ENCODE peak calls at places on chromosomes 16 and 17, in seven cellular contexts. N is SK-N-SH, Q is endothelial cell of umbilical vein, M is HepG2, Z is stomach, H is transverse colon, X is prostate gland. L is an unnamed sample.

GRCh38 chr16:56789360-56789759 is 59.4 kb downstream of the NUP93 start:
- DNase-seq in N (peak; percentile 42), Q (peak; percentile 55), M (peak; percentile 69), Z (peak; percentile 73), H (peak; percentile 31), X (peak; percentile 52), L (no peak)

GRCh38 chr17:79218825-79219200 is 144.2 kb downstream of the ENGASE start:
- DNase-seq in N (peak; percentile 45), Q (no peak), M (no peak), Z (no peak), H (no peak), X (no peak), L (no peak)

GRCh38 chr16:15879255-15879804 is 9.1 kb downstream of the CEP20 start:
- DNase-seq in N (no peak), Q (peak; percentile 38), M (peak; percentile 46), Z (no peak), H (no peak), X (no peak), L (no peak)

GRCh38 chr16:46859719-46860152 is 24.4 kb upstream of the GPT2 start:
- DNase-seq in N (no peak), Q (peak; percentile 73), M (peak; percentile 82), Z (peak; percentile 56), H (peak; percentile 59), X (no peak), L (no peak)

GRCh38 chr17:77957869-77958715 is at the start of gene TNRC6C:
- DNase-seq in N (peak; percentile 100), Q (peak; percentile 98), M (peak; percentile 98), Z (peak; percentile 100), H (peak; percentile 100), X (peak; percentile 100), L (peak; percentile 100)

GRCh38 chr16:88378401-88378800 is 4.4 kb upstream of the ZNF469 start:
- DNase-seq in N (no peak), Q (no peak), M (no peak), Z (no peak), H (no peak), X (no peak), L (no peak)

GRCh38 chr17:21041753-21042433 is 918 bp downstream of the USP22 start:
- DNase-seq in N (peak; percentile 90), Q (peak; percentile 60), M (peak; percentile 71), Z (peak; percentile 80), H (peak; percentile 87), X (peak; percentile 82), L (peak; percentile 96)

GRCh38 chr16:8565498-8565897 is 24.8 kb downstream of the TMEM114 start:
- DNase-seq in N (no peak), Q (no peak), M (no peak), Z (no peak), H (no peak), X (no peak), L (no peak)

GRCh38 chr16:79672524-79672923 is 72.0 kb upstream of the MAF start:
- DNase-seq in N (no peak), Q (no peak), M (no peak), Z (no peak), H (no peak), X (no peak), L (peak; percentile 68)

GRCh38 chr16:8673611-8674412 is 605 bp upstream of the ABAT start:
- DNase-seq in N (no peak), Q (no peak), M (no peak), Z (no peak), H (no peak), X (no peak), L (no peak)

GRCh38 chr17:28093999-28094716 is 51.7 kb downstream of the NLK start:
- DNase-seq in N (no peak), Q (no peak), M (no peak), Z (no peak), H (no peak), X (no peak), L (no peak)

GRCh38 chr17:72249441-72249840 is 128.6 kb downstream of the SOX9 start:
- DNase-seq in N (no peak), Q (no peak), M (no peak), Z (peak; percentile 29), H (peak; percentile 82), X (no peak), L (no peak)

DNA sequence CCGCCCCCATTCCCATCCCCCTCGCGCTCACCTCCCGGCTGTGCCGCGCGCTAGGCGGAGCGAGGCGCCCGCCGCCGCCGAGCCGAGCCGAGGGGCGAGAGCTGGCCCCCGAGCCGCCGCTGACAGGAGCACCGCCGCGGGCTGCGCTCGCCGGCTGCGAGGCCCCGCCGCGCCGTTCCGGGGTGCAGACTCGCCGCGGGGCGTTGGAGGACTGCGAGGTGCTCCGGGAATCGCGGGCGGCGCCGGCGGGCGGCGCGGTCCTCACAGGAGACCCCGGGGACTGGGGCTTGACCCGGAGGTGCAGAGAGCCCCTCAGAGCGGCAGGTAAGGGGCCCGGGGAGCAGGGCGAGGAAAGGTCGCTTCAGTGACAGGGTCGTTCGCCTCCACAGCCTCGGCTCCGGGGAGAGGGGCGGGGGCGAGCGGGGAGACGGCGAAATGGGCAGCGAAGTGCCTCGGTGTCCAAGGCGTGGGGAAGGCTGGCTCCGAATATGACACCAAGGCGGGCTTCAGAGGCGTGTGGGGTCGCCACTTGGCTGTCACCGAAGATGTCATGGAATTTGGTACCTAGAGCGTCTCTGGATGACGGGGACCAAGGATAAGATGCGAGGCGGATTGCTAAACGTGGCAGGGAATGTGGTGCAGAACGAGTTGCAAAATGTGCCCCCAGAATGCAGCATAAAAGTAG is 533 bp downstream of the TANC2 start:
- DNase-seq in N (no peak), Q (peak; percentile 32), M (no peak), Z (peak; percentile 64), H (peak; percentile 74), X (peak; percentile 19), L (no peak)
- TF ChIP-seq POLR2AphosphoS5 in N (no peak), Q (no peak), M (no peak), Z (no peak), H (no peak), X (no peak), L (no peak)

GRCh38 chr16:84196101-84196500 is 5.1 kb downstream of the ADAD2 start:
- DNase-seq in N (no peak), Q (no peak), M (no peak), Z (no peak), H (no peak), X (no peak), L (no peak)

GRCh38 chr16:84198401-84198800 is 7.4 kb downstream of the ADAD2 start:
- DNase-seq in N (no peak), Q (no peak), M (no peak), Z (no peak), H (no peak), X (no peak), L (no peak)

GRCh38 chr16:84195201-84196093 is 4.5 kb downstream of the ADAD2 start:
- DNase-seq in N (no peak), Q (no peak), M (no peak), Z (no peak), H (no peak), X (no peak), L (no peak)

GRCh38 chr16:84197487-84198128 is 6.7 kb downstream of the ADAD2 start:
- DNase-seq in N (no peak), Q (no peak), M (no peak), Z (no peak), H (no peak), X (no peak), L (no peak)

GRCh38 chr16:84196727-84197486 is 6.0 kb downstream of the ADAD2 start:
- DNase-seq in N (no peak), Q (no peak), M (no peak), Z (no peak), H (no peak), X (peak; percentile 69), L (no peak)
- H3K36me3 ChIP-seq in N (no peaks in the 10 kb centered on the region), Q (no peaks in the 10 kb centered on the region), M (no peaks in the 10 kb centered on the region), Z (no peaks in the 10 kb centered on the region), H (no peaks in the 10 kb centered on the region), X (no peaks in the 10 kb centered on the region), L (no peaks in the 10 kb centered on the region)

GRCh38 chr17:59607817-59608403 is 11.8 kb upstream of the CLTC start:
- DNase-seq in N (peak; percentile 36), Q (no peak), M (peak; percentile 30), Z (no peak), H (no peak), X (no peak), L (no peak)
- TF ChIP-seq CTCF in N (peak; percentile 50), Q (no peak), M (peak; percentile 54), Z (no peak), H (no peak), X (no peak), L (no peak)

GRCh38 chr17:47276444-47276843 is 22.8 kb downstream of the ITGB3 start:
- DNase-seq in N (no peak), Q (no peak), M (no peak), Z (no peak), H (no peak), X (no peak), L (no peak)

GRCh38 chr17:47273245-47273644 is 19.6 kb downstream of the ITGB3 start:
- DNase-seq in N (no peak), Q (no peak), M (no peak), Z (no peak), H (no peak), X (no peak), L (no peak)

GRCh38 chr17:47274319-47275069 is 20.9 kb downstream of the ITGB3 start:
- DNase-seq in N (no peak), Q (no peak), M (no peak), Z (no peak), H (no peak), X (no peak), L (no peak)

GRCh38 chr17:47276868-47277267 is 23.2 kb downstream of the ITGB3 start:
- DNase-seq in N (no peak), Q (peak; percentile 63), M (peak; percentile 56), Z (peak; percentile 64), H (peak; percentile 58), X (no peak), L (no peak)

DNA sequence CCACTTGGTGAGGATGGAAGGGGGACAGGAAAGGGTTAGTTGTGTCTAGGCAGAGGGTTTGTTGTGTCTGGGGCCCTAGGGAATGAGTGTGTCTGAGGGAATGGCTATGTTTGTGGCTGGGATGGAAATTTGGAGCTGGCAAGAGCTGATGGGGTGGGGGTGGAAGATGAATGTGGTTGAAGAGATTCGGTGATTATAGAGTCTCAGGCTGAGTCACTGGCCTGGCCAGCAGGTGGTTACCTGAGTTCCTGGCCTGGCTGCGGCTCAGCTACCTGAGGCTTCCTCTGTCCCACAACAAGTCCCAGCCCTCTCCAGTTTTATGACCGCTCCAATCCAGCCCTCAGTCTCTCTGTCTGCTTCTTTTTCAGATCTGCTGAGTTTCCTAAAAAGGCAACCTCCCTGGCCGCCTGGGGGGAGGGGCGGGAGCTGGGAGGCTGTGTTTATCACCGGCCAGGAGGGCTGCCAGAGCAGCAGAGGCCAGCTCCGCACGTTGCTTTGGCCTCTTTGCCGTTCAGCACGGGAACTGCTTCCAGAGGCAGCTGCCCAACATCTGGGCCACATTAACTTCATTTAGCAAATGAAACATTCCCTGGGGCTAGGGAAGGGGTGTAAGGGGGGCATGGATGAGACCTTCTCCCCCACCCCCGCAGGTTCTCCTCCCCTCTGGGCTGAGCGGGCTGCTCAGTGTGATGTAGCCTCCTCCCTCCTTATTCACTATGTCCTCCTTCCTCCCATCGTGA is 21.8 kb downstream of the ITGB3 start:
- DNase-seq in N (peak; percentile 93), Q (no peak), M (no peak), Z (peak; percentile 66), H (peak; percentile 75), X (peak; percentile 46), L (peak; percentile 93)
- TF ChIP-seq POLR2AphosphoS5 in N (no peak), Q (no peak), M (no peak), Z (no peak), H (peak; percentile 49), X (peak; percentile 77), L (peak; percentile 91)

L was measured in esophagus muscularis mucosa.